ENCODE peak calls at places on chromosomes 1 and 21, in ten cellular contexts. S, F, U, J, B, X, V, T, W and E are unnamed samples. For H3K4me1, the result is how much of the 10 kb centered on the place peaks cover.

GRCh38 chr1:205976708-205977107 is 26.5 kb downstream of the RAB7B start:
- DNase-seq in V (peak), J (no peak), X (no peak), T (peak), S (no peak), W (no peak), B (peak), F (no peak), U (no peak), E (no peak)

GRCh38 chr1:207869859-207870258 is 41.1 kb downstream of the CD34 start:
- DNase-seq in U (no peak), J (no peak), W (no peak), V (no peak), F (peak), X (no peak), S (no peak), B (no peak), T (no peak), E (no peak)

GRCh38 chr1:31095298-31095981 is 29.9 kb upstream of the PUM1 start:
- DNase-seq in T (no peak), X (no peak), U (no peak), V (no peak), B (no peak), S (no peak), J (no peak), W (peak), F (no peak), E (no peak)

GRCh38 chr21:44780767-44781459 is 20.7 kb downstream of the UBE2G2 start:
- DNase-seq in T (no peak), J (no peak), F (no peak), W (peak), U (no peak), B (no peak), S (no peak), X (no peak), V (no peak), E (no peak)

GRCh38 chr1:175129997-175130648 is 62.5 kb downstream of the KIAA0040 start:
- DNase-seq in X (peak), V (no peak), W (no peak), S (no peak), J (no peak), B (no peak), U (peak), T (no peak), F (no peak), E (no peak)

GRCh38 chr1:201955009-201955749 is at the start of gene TIMM17A:
- DNase-seq in U (peak), X (peak), T (peak), J (peak), W (peak), F (peak), S (peak), V (peak), B (peak), E (peak)

GRCh38 chr1:27496604-27497155 is 6.7 kb upstream of the WASF2 start:
- DNase-seq in J (peak), W (no peak), S (no peak), T (no peak), U (no peak), F (no peak), X (no peak), B (no peak), V (no peak), E (no peak)

GRCh38 chr1:167601442-167602380 is 28.3 kb upstream of the RCSD1 start:
- DNase-seq in T (no peak), F (peak), S (peak), X (no peak), W (peak), J (no peak), B (peak), U (peak), V (no peak), E (peak)

GRCh38 chr1:230215049-230215448 is 148.0 kb downstream of the GALNT2 start:
- DNase-seq in B (no peak), F (peak), X (no peak), S (peak), T (peak), U (no peak), J (peak), W (no peak), V (peak), E (peak)

GRCh38 chr1:151990856-151991198 is 2.8 kb downstream of the S100A10 start:
- DNase-seq in V (peak), S (peak), B (no peak), T (peak), X (no peak), W (no peak), F (peak), U (no peak), J (peak), E (peak)

GRCh38 chr1:93678491-93678890 is 3.1 kb downstream of the BCAR3 start:
- DNase-seq in X (no peak), T (no peak), S (no peak), B (no peak), J (no peak), V (no peak), W (no peak), U (no peak), F (no peak), E (no peak)

GRCh38 chr1:24709748-24710416 is 35.4 kb upstream of the CLIC4 start:
- DNase-seq in F (no peak), S (no peak), V (no peak), J (no peak), T (no peak), B (no peak), U (no peak), X (peak), W (no peak), E (no peak)

GRCh38 chr1:112507896-112508241 is 896 bp upstream of the WNT2B start:
- DNase-seq in F (peak), J (peak), S (no peak), T (no peak), B (peak), W (peak), X (peak), U (peak), V (no peak), E (no peak)

GRCh38 chr1:31750858-31751638 is 13.1 kb downstream of the ADGRB2 start:
- DNase-seq in W (no peak), S (no peak), B (no peak), J (no peak), F (peak), U (no peak), X (no peak), T (no peak), V (no peak), E (no peak)

GRCh38 chr1:211829343-211830054 is 1.1 kb downstream of the LPGAT1 start:
- DNase-seq in F (peak), W (no peak), V (peak), T (peak), S (no peak), B (no peak), J (no peak), U (peak), X (peak), E (no peak)

GRCh38 chr1:78304766-78305165 is 186.0 kb upstream of the PTGFR start:
- DNase-seq in W (no peak), F (no peak), T (no peak), V (no peak), X (no peak), S (no peak), U (no peak), B (no peak), J (no peak), E (no peak)

GRCh38 chr1:33420870-33421775 is 9.8 kb downstream of the PHC2 start:
- DNase-seq in V (no peak), F (no peak), S (no peak), T (no peak), U (no peak), W (no peak), X (no peak), J (no peak), B (no peak), E (no peak)

GRCh38 chr1:51032936-51033335 is 62.9 kb downstream of the CDKN2C start:
- DNase-seq in S (no peak), T (no peak), V (no peak), W (no peak), U (no peak), B (no peak), J (no peak), X (no peak), F (no peak), E (no peak)

GRCh38 chr1:112251766-112252506 is 144.1 kb upstream of the CTTNBP2NL start:
- DNase-seq in F (no peak), T (no peak), S (no peak), U (no peak), J (no peak), W (no peak), X (no peak), V (peak), B (no peak), E (no peak)

GRCh38 chr1:5430911-5431310 is 561.3 kb downstream of the NPHP4 start:
- DNase-seq in U (no peak), B (no peak), X (no peak), J (no peak), V (no peak), S (no peak), T (peak), F (no peak), W (no peak), E (no peak)

GRCh38 chr1:116115476-116115875 is 4.3 kb downstream of the MAB21L3 start:
- DNase-seq in B (no peak), F (no peak), W (no peak), S (no peak), V (peak), J (no peak), X (no peak), U (no peak), T (no peak), E (no peak)

GRCh38 chr1:93907718-93908117 is 1.5 kb downstream of the GCLM start:
- DNase-seq in B (no peak), F (no peak), X (no peak), J (peak), U (peak), T (peak), V (peak), S (peak), W (no peak), E (no peak)

GRCh38 chr21:36260030-36260787 is 59.8 kb upstream of the MORC3 start:
- DNase-seq in S (peak), W (no peak), B (no peak), V (peak), U (peak), T (peak), J (peak), F (peak), X (peak), E (peak)

GRCh38 chr1:202124107-202124506 is 1.4 kb downstream of the GPR37L1 start:
- DNase-seq in B (no peak), X (no peak), F (no peak), S (no peak), J (no peak), T (no peak), V (no peak), W (no peak), U (no peak), E (no peak)

GRCh38 chr1:82704393-82704792 is 903.7 kb downstream of the ADGRL2 start:
- DNase-seq in J (no peak), T (no peak), V (no peak), B (no peak), S (no peak), W (no peak), X (no peak), F (no peak), U (no peak), E (no peak)

GRCh38 chr1:66359815-66360214 is 174.1 kb upstream of the SGIP1 start:
- DNase-seq in B (no peak), W (no peak), U (no peak), F (no peak), X (no peak), V (no peak), T (no peak), S (no peak), J (no peak), E (no peak)

GRCh38 chr1:53992085-53992874 is 25.7 kb downstream of the LDLRAD1 start:
- DNase-seq in W (no peak), B (no peak), S (no peak), U (no peak), V (peak), F (no peak), T (peak), X (no peak), J (no peak), E (no peak)

GRCh38 chr1:46596036-46596435 is 8.0 kb downstream of the MKNK1 start:
- DNase-seq in B (no peak), V (no peak), T (no peak), U (no peak), W (no peak), F (no peak), S (no peak), X (no peak), J (no peak), E (no peak)

GRCh38 chr1:211589782-211590721 is 11.1 kb upstream of the SLC30A1 start:
- DNase-seq in B (peak), S (peak), W (no peak), T (no peak), J (no peak), V (no peak), U (no peak), F (no peak), X (no peak), E (peak)

GRCh38 chr1:44048816-44049215 is 17.6 kb upstream of the SLC6A9 start:
- DNase-seq in F (no peak), S (no peak), X (no peak), B (no peak), T (no peak), W (no peak), U (no peak), J (no peak), V (peak), E (no peak)

GRCh38 chr21:30710499-30710898 is 8.1 kb downstream of the KRTAP21-3 start:
- DNase-seq in T (no peak), B (no peak), F (no peak), X (no peak), W (no peak), S (no peak), U (no peak), J (no peak), V (no peak), E (no peak)

GRCh38 chr1:209344146-209344545 is 239.4 kb upstream of the CAMK1G start:
- DNase-seq in B (no peak), J (no peak), X (no peak), T (no peak), F (no peak), U (no peak), S (no peak), W (no peak), V (no peak), E (no peak)

GRCh38 chr1:65208577-65208976 is 60.6 kb downstream of the AK4 start:
- DNase-seq in V (no peak), F (no peak), B (no peak), T (peak), W (no peak), U (no peak), X (no peak), S (no peak), J (no peak), E (no peak)

GRCh38 chr1:29282924-29283803 is 46.8 kb downstream of the PTPRU start:
- DNase-seq in X (peak), F (peak), U (peak), S (peak), V (peak), J (peak), T (peak), B (no peak), W (peak), E (no peak)

GRCh38 chr21:42163511-42163863 is 55.5 kb upstream of the ABCG1 start:
- DNase-seq in U (no peak), J (no peak), X (no peak), T (no peak), S (no peak), W (no peak), F (no peak), B (no peak), V (no peak), E (no peak)

DNA sequence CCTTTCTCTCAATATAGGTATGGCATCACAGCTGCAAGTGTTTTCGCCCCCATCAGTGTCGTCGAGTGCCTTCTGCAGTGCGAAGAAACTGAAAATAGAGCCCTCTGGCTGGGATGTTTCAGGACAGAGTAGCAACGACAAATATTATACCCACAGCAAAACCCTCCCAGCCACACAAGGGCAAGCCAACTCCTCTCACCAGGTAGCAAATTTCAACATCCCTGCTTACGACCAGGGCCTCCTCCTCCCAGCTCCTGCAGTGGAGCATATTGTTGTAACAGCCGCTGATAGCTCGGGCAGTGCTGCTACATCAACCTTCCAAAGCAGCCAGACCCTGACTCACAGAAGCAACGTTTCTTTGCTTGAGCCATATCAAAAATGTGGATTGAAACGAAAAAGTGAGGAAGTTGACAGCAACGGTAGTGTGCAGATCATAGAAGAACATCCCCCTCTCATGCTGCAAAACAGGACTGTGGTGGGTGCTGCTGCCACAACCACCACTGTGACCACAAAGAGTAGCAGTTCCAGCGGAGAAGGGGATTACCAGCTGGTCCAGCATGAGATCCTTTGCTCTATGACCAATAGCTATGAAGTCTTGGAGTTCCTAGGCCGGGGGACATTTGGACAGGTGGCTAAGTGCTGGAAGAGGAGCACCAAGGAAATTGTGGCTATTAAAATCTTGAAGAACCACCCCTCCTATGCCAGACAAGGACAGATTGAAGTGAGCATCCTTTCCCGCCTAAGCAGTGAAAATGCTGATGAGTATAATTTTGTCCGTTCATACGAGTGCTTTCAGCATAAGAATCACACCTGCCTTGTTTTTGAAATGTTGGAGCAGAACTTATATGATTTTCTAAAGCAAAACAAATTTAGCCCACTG is 11.5 kb downstream of the HIPK1 start:
- DNase-seq in U (no peak), T (no peak), J (no peak), X (no peak), W (no peak), B (no peak), V (no peak), S (no peak), F (peak), E (no peak)
- H3K4me1 ChIP-seq in U (under half), T (under half), J (under half), X (under half), W (under half), B (under half), V (under half), S (under half), F (under half), E (under half)

GRCh38 chr21:34900376-34900775 is 148.7 kb downstream of the RUNX1 start:
- DNase-seq in B (no peak), F (no peak), U (no peak), S (no peak), J (no peak), X (no peak), V (no peak), T (no peak), W (no peak), E (no peak)
- TF ChIP-seq EP300 in B (no peak), F (no peak), U (no peak), S (no peak), J (no peak), X (no peak), V (no peak), T (no peak), W (no peak), E (no peak)

DNA sequence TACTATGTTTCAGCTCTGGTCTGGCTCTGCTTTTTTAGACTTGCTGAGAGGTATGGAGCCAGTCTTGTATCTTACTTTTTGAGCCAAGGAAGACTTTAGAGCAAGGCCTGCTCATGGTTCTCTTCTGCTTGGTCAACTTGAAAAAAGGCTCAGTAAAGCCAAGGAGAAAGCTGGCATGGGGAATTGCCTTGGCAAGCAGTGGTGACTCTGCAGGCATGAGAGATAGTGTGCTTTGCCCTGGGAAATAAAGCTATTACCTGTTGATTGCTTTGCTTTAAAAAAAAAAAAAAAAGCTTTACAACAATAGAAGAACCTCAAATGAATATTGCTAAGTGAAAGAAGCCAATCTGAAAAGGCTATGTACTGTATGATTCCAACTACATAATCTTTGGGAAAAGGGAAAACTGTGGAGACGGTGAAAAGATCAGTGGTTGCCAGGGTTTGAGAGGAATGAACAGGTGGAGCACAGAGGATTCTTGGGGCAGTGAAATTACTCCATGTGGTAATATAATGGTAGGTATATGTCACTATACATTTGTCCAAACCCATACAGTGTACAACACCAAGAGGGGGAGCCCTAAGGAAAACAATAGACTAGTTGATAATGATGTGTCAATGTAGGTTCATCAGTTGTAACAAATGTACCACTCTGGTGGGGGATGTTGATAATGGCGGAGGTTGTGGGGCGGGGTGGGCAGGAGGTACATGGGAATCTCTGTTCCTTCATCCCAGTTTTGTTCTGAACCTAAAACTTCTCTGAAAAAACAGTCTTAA is 87.6 kb downstream of the HMCN1 start:
- DNase-seq in F (no peak), T (no peak), X (no peak), W (no peak), S (no peak), J (no peak), V (no peak), B (no peak), U (no peak), E (no peak)
- TF ChIP-seq CTCF in F (no peak), T (no peak), X (no peak), W (no peak), S (no peak), J (no peak), V (no peak), B (no peak), U (peak), E (no peak)

GRCh38 chr1:2236695-2237677 is 8.9 kb downstream of the SKI start:
- DNase-seq in X (no peak), S (no peak), F (no peak), T (no peak), W (no peak), J (no peak), B (peak), U (no peak), V (no peak), E (no peak)
- H3K4me1 ChIP-seq in X (under half), S (under half), F (half or more), T (half or more), W (half or more), J (half or more), B (half or more), U (half or more), V (under half), E (half or more)

DNA sequence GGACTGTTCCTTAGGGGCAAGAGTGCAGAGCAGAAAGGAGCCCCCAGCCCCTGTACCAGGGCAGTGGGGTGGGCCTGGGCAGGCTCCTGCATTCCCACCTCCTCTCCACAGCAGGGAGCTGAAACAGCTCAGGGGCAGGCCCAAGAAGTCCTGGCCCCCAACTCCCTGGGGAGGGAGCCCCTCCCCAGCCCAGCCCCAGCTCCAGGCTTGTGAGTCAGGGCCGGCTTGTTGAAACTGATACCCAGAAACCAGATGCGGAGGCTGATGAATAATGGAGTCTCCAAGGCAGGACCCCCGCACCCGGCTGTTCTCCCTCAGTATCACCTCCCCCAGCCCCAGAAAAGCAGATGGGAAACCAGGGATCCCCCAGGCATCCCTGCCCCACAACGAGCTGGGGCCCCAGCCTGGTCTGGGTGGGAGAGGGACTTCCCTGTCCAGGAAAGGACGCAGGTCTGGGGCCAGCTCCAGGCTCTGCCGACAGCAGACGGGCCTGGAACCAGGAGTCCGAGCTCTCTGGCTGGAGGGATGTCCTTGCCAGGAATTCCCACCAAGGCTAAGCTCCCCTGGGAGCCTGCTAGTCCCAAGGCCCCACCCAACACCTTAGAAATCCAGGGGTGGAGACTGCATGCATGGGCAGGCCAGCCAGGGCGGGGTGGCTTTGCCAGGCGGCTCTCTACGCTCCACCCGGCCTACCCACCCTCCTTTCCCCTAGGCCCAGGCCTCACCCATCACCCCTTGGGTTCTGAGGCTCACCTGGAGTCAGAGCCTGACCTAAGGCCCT is 2.7 kb downstream of the PLEKHG5 start:
- DNase-seq in U (no peak), F (peak), X (no peak), J (no peak), V (no peak), T (no peak), S (no peak), W (peak), B (no peak), E (peak)
- TF ChIP-seq EP300 in U (no peak), F (no peak), X (no peak), J (no peak), V (no peak), T (no peak), S (no peak), W (no peak), B (no peak), E (no peak)

GRCh38 chr21:28235169-28235892 is 757.3 kb downstream of the LTN1 start:
- DNase-seq in S (no peak), B (no peak), U (no peak), T (no peak), W (no peak), J (no peak), V (no peak), F (no peak), X (no peak), E (no peak)
- TF ChIP-seq CTCF in S (no peak), B (no peak), U (no peak), T (no peak), W (no peak), J (no peak), V (no peak), F (no peak), X (no peak), E (no peak)